ENCODE peak calls at places on chromosomes 12 and 14, in four cellular contexts. I, B, E and U are unnamed samples.

GRCh38 chr14:90534091-90534837 is 137.4 kb downstream of the CALM1 start:
- DNase-seq in I (no peak), B (no peak), E (no peak), U (no peak)

GRCh38 chr14:93960108-93960475 is 16.3 kb downstream of the ASB2 start:
- DNase-seq in I (no peak), B (no peak), E (no peak), U (no peak)

GRCh38 chr12:69396041-69396440 is 36.5 kb downstream of the YEATS4 start:
- DNase-seq in I (no peak), B (no peak), E (no peak), U (no peak)

GRCh38 chr12:99983721-99984258 is 946 bp downstream of the ANKS1B start:
- DNase-seq in I (no peak), B (no peak), E (no peak), U (no peak)

GRCh38 chr14:65551019-65551643 is 138.6 kb downstream of the FUT8 start:
- DNase-seq in I (no peak), B (no peak), E (no peak), U (no peak)

GRCh38 chr14:65439117-65439516 is 26.6 kb downstream of the FUT8 start:
- DNase-seq in I (no peak), B (no peak), E (no peak), U (no peak)

GRCh38 chr12:128803788-128804187 is 20.0 kb downstream of the SLC15A4 start:
- DNase-seq in I (no peak), B (no peak), E (no peak), U (no peak)

GRCh38 chr12:100992194-100992593 is 197.6 kb downstream of the ANO4 start:
- DNase-seq in I (no peak), B (no peak), E (no peak), U (no peak)

GRCh38 chr12:86137936-86138335 is 118.3 kb downstream of the MGAT4C start:
- DNase-seq in I (no peak), B (no peak), E (no peak), U (no peak)

GRCh38 chr14:105075364-105076295 is 10.4 kb upstream of the GPR132 start:
- DNase-seq in I (peak; percentile 74), B (peak; percentile 88), E (peak; percentile 44), U (no peak)

DNA sequence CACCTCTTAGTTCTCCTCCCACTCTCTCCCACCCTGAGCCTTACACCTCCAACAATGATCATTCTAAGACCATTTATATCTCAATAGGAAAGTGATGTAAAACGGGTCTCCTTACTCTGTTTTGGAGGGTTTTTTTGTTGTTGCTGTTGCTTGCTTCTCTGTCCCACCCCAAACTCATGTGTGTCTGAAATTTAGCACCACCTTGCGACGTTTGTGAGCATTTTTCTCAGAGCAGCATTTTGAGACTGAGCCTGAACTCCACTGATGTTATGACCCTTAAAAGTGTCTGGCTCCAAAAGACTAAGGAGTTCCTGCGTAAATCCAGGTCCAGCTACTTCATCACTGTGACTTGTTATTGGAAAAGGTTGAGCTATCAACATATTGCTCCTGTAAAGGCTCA is 155.0 kb downstream of the DAD1 start:
- DNase-seq in I (peak; percentile 14), B (no peak), E (peak; percentile 20), U (no peak)
- H3K4me1 ChIP-seq in I (no peaks in the 10 kb centered on the region), B (no peaks in the 10 kb centered on the region), E (no peaks in the 10 kb centered on the region), U (no peaks in the 10 kb centered on the region)

DNA sequence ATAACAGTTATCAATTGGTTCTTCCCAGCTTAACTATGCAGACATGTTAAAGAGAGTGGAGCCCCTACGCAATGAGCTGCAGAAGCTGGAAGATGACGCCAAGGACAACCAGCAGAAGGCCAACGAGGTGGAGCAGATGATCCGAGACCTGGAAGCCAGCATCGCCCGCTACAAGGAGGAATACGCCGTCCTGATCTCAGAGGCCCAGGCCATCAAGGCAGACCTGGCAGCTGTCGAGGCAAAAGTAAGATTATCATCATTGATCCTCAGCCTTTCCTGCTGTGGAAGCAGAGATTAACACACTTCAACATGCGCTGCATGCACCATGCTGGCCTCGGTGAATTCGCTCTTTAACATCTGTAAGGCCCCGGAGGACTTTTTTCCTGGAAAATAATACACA is 53.6 kb downstream of the HSP90AA1 start:
- DNase-seq in I (no peak), B (no peak), E (no peak), U (no peak)
- TF ChIP-seq EZH2 in I (no peak), B (no peak), E (no peak), U (no peak)

DNA sequence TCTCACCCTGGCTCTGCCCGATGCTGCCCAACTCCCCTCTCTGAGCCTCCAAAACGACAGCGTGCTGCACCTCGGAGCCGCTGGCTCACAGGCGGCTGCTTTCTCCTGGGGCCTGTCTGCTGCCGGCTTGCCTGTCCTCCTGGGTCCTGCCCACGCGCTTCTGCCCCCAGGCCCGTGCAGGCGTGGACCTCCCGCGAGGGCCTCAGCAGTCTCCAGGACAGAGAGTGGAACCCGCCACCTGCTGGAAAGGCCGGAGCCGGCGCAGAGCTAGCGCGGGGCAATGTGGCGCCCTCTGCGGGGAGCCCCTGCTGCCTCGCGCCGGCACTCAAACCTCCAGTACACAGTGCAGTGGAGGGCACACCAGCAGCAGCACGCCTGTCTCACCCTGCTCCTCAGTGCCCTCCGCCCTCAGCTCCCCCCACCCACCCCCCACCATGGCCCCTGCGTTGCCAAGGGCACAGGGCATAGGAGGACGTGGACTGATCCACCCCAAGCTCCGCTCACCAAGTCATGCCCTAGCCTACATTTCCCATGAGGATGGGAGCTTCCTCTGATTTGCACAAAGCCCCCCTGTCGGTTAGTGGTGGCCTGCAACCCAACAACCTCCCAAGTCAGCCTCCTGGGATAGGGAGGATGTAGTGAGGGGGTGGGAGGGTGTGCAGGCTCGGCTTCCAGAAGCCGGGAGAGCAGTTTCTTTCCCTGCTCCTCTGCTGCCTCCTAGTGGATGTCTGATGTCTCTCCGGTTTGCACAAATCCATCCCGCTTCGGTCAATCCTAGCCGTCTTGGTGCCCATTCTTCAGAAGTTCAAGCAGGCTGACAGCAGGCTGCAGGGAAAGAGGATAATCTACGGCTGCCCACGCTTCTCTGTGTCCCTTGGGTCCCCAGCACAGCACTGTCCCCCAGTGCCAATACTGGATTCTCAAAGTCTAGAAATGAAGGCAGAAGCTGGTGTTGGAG is 25.2 kb downstream of the KRT8 start:
- DNase-seq in I (peak; percentile 96), B (peak; percentile 83), E (peak; percentile 98), U (peak; percentile 41)
- H2AFZ ChIP-seq in I (peak overlapping the region; percentile 74), B (peak overlapping the region; percentile 94), E (peak overlapping the region; percentile 99), U (no peak overlapping the region)

GRCh38 chr12:52147367-52147972 is 44.3 kb downstream of the KRT80 start:
- DNase-seq in I (no peak), B (peak; percentile 77), E (no peak), U (no peak)
- H3K4me1 ChIP-seq in I (peaks cover 16% of the 10 kb centered on the region), B (peaks cover 45% of the 10 kb centered on the region), E (peaks cover 4% of the 10 kb centered on the region), U (no peaks in the 10 kb centered on the region)